ENCODE peak calls at places on chromosome 12, in five cellular contexts. K, Q, N, I and X are unnamed samples.

GRCh38 chr12:55057466-55057865 is 37.7 kb downstream of the NEUROD4 start:
- DNase-seq in Q (no peak), I (no peak), K (no peak), N (no peak), X (no peak)

GRCh38 chr12:17334784-17335183 is 728.8 kb upstream of the LMO3 start:
- DNase-seq in N (no peak), I (no peak), K (no peak), Q (no peak), X (no peak)

GRCh38 chr12:130162771-130163460 is 652 bp downstream of the FZD10 start:
- DNase-seq in Q (no peak), N (no peak), K (no peak), I (no peak), X (no peak)

GRCh38 chr12:5872745-5873144 is 72.3 kb downstream of the ANO2 start:
- DNase-seq in I (no peak), K (no peak), N (peak), Q (no peak), X (peak)

GRCh38 chr12:14256139-14256538 is 109.3 kb upstream of the ATF7IP start:
- DNase-seq in N (no peak), K (no peak), Q (no peak), I (no peak), X (peak)

GRCh38 chr12:7351177-7351576 is 47.3 kb downstream of the ACSM4 start:
- DNase-seq in N (no peak), Q (no peak), I (no peak), K (no peak), X (no peak)

GRCh38 chr12:26130728-26131127 is 5.9 kb upstream of the BHLHE41 start:
- DNase-seq in Q (no peak), N (peak), I (no peak), K (no peak), X (no peak)

GRCh38 chr12:120580787-120581723 is at the start of gene POP5:
- DNase-seq in I (peak), N (peak), K (peak), Q (peak), X (peak)

GRCh38 chr12:87812711-87813110 is 216.5 kb downstream of the C12orf50 start:
- DNase-seq in K (no peak), Q (no peak), I (no peak), N (no peak), X (no peak)

GRCh38 chr12:53820503-53820902 is 68.7 kb upstream of the CISTR start:
- DNase-seq in K (no peak), N (no peak), I (no peak), Q (no peak), X (peak)

GRCh38 chr12:19915392-19916192 is 452.7 kb upstream of the PDE3A start:
- DNase-seq in Q (no peak), K (peak), I (no peak), N (peak), X (peak)

GRCh38 chr12:71999795-72000194 is 61.1 kb downstream of the TPH2 start:
- DNase-seq in K (no peak), Q (no peak), I (no peak), N (no peak), X (no peak)

GRCh38 chr12:127479256-127479655 is 787.7 kb upstream of the TMEM132C start:
- DNase-seq in Q (no peak), I (no peak), K (peak), N (no peak), X (no peak)

GRCh38 chr12:57632369-57632897 is 568 bp downstream of the B4GALNT1 start:
- DNase-seq in Q (peak), I (peak), K (no peak), N (no peak), X (no peak)

GRCh38 chr12:119528241-119528640 is 65.3 kb upstream of the TMEM233 start:
- DNase-seq in Q (no peak), N (no peak), K (no peak), I (no peak), X (peak)

GRCh38 chr12:870378-870777 is 79.1 kb downstream of the RAD52 start:
- DNase-seq in K (no peak), N (no peak), I (no peak), Q (no peak), X (no peak)

GRCh38 chr12:690466-690865 is 27.2 kb upstream of the NINJ2 start:
- DNase-seq in Q (no peak), N (no peak), K (no peak), I (no peak), X (no peak)

GRCh38 chr12:4991373-4991772 is 52.3 kb upstream of the KCNA5 start:
- DNase-seq in I (no peak), N (no peak), K (no peak), Q (no peak), X (no peak)

DNA sequence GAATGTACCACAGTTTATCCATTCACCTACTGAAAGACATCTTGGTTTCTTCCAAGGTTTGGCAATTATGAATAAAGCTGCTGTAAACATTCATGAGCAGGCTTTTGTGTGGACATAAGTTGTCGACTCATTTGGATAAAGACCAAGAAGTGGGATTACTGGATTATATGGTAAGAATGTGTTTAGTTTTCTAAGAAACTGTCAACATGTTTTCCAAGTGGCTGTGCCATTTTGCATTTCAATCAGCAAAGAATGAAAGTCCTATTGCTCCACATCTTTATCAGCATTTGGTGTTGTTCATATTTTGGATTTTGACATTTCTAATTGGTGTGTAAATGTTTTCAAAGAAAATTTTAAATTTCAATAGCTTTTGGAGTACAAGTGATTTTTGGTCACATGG is 27.3 kb upstream of the KLRF1 start:
- DNase-seq in K (no peak), I (no peak), Q (no peak), N (no peak), X (no peak)
- H3K4me3 ChIP-seq in K (no peak), I (no peak), Q (no peak), N (no peak), X (no peak)

GRCh38 chr12:2266666-2267623 is 214.2 kb downstream of the CACNA1C start:
- DNase-seq in K (no peak), Q (no peak), I (no peak), N (no peak), X (no peak)
- H3K4me3 ChIP-seq in K (no peak), Q (no peak), I (no peak), N (no peak), X (no peak)

GRCh38 chr12:62860501-62861156 is 74.3 kb downstream of the PPM1H start:
- DNase-seq in Q (no peak), I (no peak), K (no peak), N (no peak), X (peak)
- H3K4me3 ChIP-seq in Q (no peak), I (peak), K (no peak), N (no peak), X (no peak)

GRCh38 chr12:78088391-78088832 is 257.7 kb downstream of the NAV3 start:
- DNase-seq in Q (no peak), I (no peak), N (no peak), K (no peak), X (peak)
- H3K4me3 ChIP-seq in Q (peak), I (peak), N (no peak), K (no peak), X (peak)

GRCh38 chr12:107322063-107322462 is 228.7 kb upstream of the CRY1 start:
- DNase-seq in I (no peak), N (no peak), Q (no peak), K (no peak), X (no peak)

GRCh38 chr12:107320929-107321618 is 227.7 kb upstream of the CRY1 start:
- DNase-seq in Q (no peak), I (no peak), N (no peak), K (peak), X (peak)

GRCh38 chr12:107319536-107320030 is 226.2 kb upstream of the CRY1 start:
- DNase-seq in I (no peak), N (no peak), K (no peak), Q (no peak), X (no peak)

GRCh38 chr12:107318804-107319535 is 225.6 kb upstream of the CRY1 start:
- DNase-seq in N (no peak), K (no peak), Q (no peak), I (no peak), X (peak)

DNA sequence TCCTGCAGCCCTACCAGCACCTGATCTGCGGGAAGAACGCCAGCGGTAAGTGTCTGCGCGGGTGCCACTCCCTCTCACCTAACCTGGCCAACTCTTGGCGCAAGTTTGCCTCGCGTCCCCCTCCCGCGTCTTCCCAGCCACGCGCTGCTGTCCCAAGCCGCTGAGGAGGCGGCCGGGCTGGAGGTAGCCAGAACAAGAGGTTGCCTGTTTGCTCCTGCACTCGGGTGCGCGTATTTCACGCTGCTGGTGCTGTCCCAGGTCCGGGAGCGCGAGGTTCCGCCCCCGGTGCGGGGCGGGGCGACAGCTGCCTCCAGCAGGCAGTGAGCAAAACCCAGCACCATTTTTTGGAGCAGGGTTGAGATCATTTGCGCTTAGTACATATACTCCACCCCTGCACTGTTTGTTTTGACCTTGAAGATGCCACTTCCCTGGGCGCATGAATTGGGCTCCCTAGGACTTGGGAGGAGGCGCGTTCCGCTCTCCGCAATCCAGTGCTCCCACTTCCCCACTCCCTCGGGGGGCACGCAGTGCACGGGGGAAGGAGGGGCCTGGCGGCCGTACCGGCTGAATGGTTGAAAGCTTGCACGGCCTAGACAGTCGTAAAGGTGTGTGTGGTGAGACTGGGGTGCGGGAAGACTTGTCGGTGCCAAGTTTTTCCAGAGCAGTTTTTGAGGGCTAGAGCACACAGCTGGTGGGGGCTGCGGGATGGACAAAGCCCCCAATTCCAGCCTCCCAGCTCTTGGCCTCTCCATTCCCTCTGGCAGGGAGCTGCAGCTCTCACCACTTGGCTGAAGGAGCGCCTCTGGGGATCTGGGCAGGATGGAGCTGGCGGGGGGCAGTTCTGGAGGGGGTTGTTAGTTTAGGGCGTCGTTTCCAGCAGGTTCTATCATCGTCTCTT is 226.9 kb upstream of the CRY1 start:
- DNase-seq in I (no peak), Q (no peak), N (no peak), K (no peak), X (peak)
- H3K4me3 ChIP-seq in I (peak), Q (no peak), N (no peak), K (peak), X (peak)

DNA sequence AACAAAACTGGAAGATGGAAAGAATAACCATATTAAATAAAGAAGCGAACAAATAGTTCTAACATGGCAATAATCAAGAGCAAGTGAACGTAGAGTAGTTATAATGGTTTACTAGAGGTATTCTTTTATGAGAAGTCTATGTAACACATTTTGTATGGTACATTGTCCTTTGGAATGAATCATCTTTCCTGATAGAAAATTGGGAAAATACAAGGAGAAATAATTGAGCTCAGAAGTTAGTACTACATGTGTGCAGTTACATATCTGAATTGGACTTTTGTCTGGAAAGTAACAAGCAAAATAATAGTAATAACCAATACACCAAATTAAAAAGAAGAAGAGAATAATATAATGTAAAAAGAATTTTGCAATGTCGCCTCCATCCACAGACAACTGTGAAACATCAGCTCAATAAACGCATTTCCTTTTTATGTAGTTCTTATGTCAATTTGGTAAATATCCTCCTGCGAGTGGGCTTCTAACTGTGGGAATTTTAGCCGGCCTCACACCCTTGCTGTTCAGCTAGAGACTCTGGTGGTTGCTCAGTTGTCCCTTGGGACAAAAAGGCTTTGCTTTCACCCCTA is 943 bp upstream of the TUBA1A start:
- DNase-seq in Q (peak), K (no peak), I (no peak), N (no peak), X (no peak)
- H3K4me3 ChIP-seq in Q (peak), K (peak), I (peak), N (peak), X (no peak)

DNA sequence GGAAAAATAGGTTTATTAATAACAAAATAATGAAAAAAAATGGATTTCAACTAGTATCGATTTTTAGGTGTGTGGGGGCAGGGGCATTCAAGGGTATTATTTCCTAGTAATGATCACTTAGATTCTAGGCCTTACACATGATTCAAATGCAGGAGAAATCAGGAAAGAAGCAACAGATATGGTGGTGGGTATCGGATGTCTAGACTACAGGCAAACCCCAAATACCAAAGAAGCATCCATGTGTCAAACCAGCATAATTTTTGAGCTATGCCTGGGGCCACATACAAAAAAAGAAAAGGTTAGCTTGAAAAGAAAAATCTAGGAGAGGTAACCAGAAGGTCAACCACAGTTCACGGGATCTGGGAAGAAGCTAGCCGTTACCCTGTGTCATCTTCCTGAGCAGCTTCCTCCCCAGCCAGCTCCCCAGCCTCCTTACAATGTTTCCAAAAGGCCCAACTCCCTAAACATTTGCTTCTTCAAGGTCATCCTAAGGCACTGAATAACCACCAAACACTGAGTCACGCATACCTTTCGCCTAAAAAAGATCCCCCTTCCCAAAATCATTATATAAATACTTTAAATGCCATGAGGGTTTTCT is 3.2 kb downstream of the SINHCAF start:
- DNase-seq in I (no peak), N (no peak), K (peak), Q (peak), X (peak)
- H3K4me3 ChIP-seq in I (no peak), N (peak), K (peak), Q (peak), X (peak)

GRCh38 chr12:46692606-46693005 is 133.2 kb downstream of the SLC38A4 start:
- DNase-seq in Q (no peak), K (no peak), N (no peak), I (no peak), X (no peak)
- H3K4me3 ChIP-seq in Q (no peak), K (no peak), N (no peak), I (no peak), X (no peak)